ENCODE peak calls at places on chromosomes 5 and 9, in nine cellular contexts. H is ovary, Z is stomach, M is HFF-Myc, T is epithelial cell of esophagus, U is neuronal stem cell, J is AG09309, C is right cardiac atrium, W is lower lobe of right lung. G is an unnamed sample.

GRCh38 chr5:172688735-172689572 is 47.9 kb downstream of the NEURL1B start:
- DNase-seq in Z (peak; percentile 78), M (no peak), W (no peak), U (no peak), C (peak; percentile 86), J (no peak), T (peak; percentile 64), H (no peak), G (no peak)

GRCh38 chr9:108609227-108609894 is 246.4 kb downstream of the ACTL7B start:
- DNase-seq in C (no peak), J (peak; percentile 69), U (no peak), W (no peak), T (peak; percentile 82), M (peak; percentile 9), H (no peak), Z (no peak), G (no peak)

GRCh38 chr5:62489471-62489870 is 76.9 kb downstream of the IPO11 start:
- DNase-seq in Z (no peak), M (no peak), T (no peak), J (no peak), U (no peak), C (no peak), H (no peak), W (no peak), G (no peak)

GRCh38 chr5:91301459-91301858 is 81.7 kb downstream of the ARRDC3 start:
- DNase-seq in T (peak; percentile 83), H (no peak), M (no peak), W (no peak), C (no peak), J (peak; percentile 70), Z (no peak), U (no peak), G (no peak)

GRCh38 chr5:177303925-177304391 is 359 bp downstream of the PRELID1 start:
- DNase-seq in M (no peak), Z (no peak), C (no peak), U (no peak), H (no peak), W (no peak), T (no peak), J (no peak), G (no peak)

GRCh38 chr5:18920966-18921365 is 1067.0 kb downstream of the CDH18 start:
- DNase-seq in M (no peak), C (no peak), J (no peak), Z (no peak), U (no peak), T (no peak), H (no peak), W (no peak), G (no peak)

GRCh38 chr5:138536215-138536614 is 6.8 kb downstream of the ETF1 start:
- DNase-seq in T (no peak), J (no peak), H (no peak), U (no peak), W (no peak), C (no peak), Z (no peak), M (no peak), G (no peak)

GRCh38 chr5:177301503-177302165 is 1.9 kb downstream of the RAB24 start:
- DNase-seq in U (no peak), J (no peak), Z (peak; percentile 67), W (peak; percentile 61), M (no peak), C (no peak), T (peak; percentile 99), H (no peak), G (no peak)

GRCh38 chr9:2209400-2209799 is 194.3 kb downstream of the SMARCA2 start:
- DNase-seq in J (no peak), C (no peak), U (no peak), W (no peak), M (no peak), Z (no peak), T (no peak), H (no peak), G (no peak)

GRCh38 chr9:127209220-127209619 is 55.4 kb upstream of the GARNL3 start:
- DNase-seq in C (no peak), M (no peak), Z (no peak), H (no peak), U (no peak), T (no peak), J (no peak), W (no peak), G (no peak)

GRCh38 chr9:15115702-15116639 is 191.0 kb downstream of the TTC39B start:
- DNase-seq in W (no peak), Z (no peak), M (no peak), U (peak; percentile 15), J (no peak), H (no peak), C (no peak), T (no peak), G (no peak)

GRCh38 chr9:137200311-137201204 is at the start of gene TPRN:
- DNase-seq in H (peak; percentile 100), J (peak; percentile 91), T (peak; percentile 99), U (peak; percentile 98), Z (peak; percentile 100), M (peak; percentile 92), W (peak; percentile 100), C (peak; percentile 100), G (peak; percentile 94)
- H3K4me3 ChIP-seq in H (peak within 1 kb of the TSS; percentile 62), J (peak within 1 kb of the TSS; percentile 57), T (peak within 1 kb of the TSS; percentile 64), U (peak within 1 kb of the TSS; percentile 95), Z (peak within 1 kb of the TSS; percentile 67), M (peak within 1 kb of the TSS; percentile 53), W (peak within 1 kb of the TSS; percentile 69), C (peak within 1 kb of the TSS; percentile 78), G (peak within 1 kb of the TSS; percentile 77)

GRCh38 chr5:159414021-159414420 is 83.7 kb upstream of the IL12B start:
- DNase-seq in Z (no peak), W (no peak), C (no peak), M (no peak), J (no peak), H (no peak), U (no peak), T (no peak), G (no peak)

GRCh38 chr5:159417170-159417569 is 86.9 kb upstream of the IL12B start:
- DNase-seq in Z (no peak), M (no peak), U (no peak), C (no peak), T (no peak), H (no peak), W (no peak), J (no peak), G (no peak)

GRCh38 chr5:159412284-159413046 is 82.2 kb upstream of the IL12B start:
- DNase-seq in U (no peak), C (no peak), Z (peak; percentile 26), J (no peak), T (peak; percentile 46), H (peak; percentile 15), M (no peak), W (no peak), G (no peak)

GRCh38 chr5:159416438-159416837 is 86.2 kb upstream of the IL12B start:
- DNase-seq in U (no peak), J (no peak), H (no peak), M (no peak), W (no peak), C (no peak), Z (no peak), T (no peak), G (no peak)

DNA sequence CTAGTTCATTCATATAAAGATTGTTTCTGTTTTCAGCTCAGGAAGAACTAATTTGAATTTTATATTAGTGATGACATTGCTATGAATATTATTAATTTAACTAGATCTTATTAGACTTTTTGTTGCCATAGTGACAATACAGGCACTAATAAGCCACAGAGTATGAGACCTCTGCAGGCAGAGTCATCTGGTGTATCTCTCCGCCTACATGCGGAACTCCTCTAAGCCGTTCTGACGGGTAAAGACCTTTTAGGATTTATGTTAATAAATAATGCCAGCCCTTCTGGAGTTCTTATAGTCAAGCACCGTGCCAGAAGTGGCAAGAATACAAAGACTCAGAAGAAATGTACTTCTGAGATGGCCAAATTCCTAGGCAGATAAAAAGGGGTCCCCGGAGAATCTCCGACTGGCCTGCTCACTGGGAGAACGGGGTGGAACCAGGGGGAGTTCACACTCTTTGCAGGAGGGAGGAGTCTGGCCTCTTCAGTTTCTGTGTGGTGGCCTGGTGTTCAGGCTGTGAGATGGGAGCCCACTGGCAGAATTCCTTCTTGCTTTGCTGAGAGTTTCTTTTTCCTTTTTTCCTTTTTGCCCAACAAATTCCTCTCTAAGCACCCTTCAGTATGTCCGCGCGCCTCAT is 85.1 kb upstream of the IL12B start:
- DNase-seq in C (no peak), W (no peak), T (no peak), Z (no peak), H (no peak), J (no peak), U (no peak), M (no peak), G (no peak)
- H3K4me3 ChIP-seq in C (peak overlapping the region; percentile 15), W (no peak overlapping the region), T (no peak overlapping the region), Z (no peak overlapping the region), H (no peak overlapping the region), J (no peak overlapping the region), U (no peak overlapping the region), M (no peak overlapping the region), G (no peak overlapping the region)

DNA sequence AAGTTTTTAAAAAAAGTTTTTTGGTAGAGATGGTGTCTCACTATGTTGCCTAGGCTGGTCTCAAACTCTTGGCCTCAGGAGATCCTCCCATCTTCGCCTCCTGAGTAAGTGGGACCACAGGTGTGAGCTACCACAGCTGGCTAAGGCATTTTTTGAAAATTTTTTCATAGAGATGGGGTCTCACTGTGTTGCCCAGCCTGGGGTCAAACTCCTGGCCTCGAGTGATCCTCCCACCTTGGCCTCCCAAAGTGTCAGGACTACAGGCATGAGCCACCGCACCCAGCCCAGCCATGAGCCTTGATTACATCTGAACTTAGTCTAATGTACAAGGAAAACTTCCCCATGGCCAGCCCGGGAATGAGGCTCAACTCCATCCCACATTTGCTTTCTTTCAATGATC is 77.5 kb upstream of the PCA3 start:
- DNase-seq in U (no peak), J (no peak), H (no peak), C (no peak), W (no peak), Z (no peak), M (no peak), T (no peak), G (no peak)
- H3K4me3 ChIP-seq in U (no peak overlapping the region), J (no peak overlapping the region), H (no peak overlapping the region), C (no peak overlapping the region), W (no peak overlapping the region), Z (no peak overlapping the region), M (no peak overlapping the region), T (no peak overlapping the region), G (no peak overlapping the region)

GRCh38 chr5:171427318-171428167 is 8.1 kb downstream of the FGF18 start:
- DNase-seq in C (peak; percentile 71), H (no peak), W (no peak), Z (peak; percentile 25), T (no peak), J (no peak), U (no peak), M (no peak), G (no peak)

GRCh38 chr5:171426680-171427079 is 7.2 kb downstream of the FGF18 start:
- DNase-seq in T (no peak), Z (peak; percentile 4), W (no peak), M (no peak), C (no peak), U (no peak), H (no peak), J (no peak), G (no peak)

GRCh38 chr5:171424726-171425125 is 5.3 kb downstream of the FGF18 start:
- DNase-seq in Z (peak; percentile 23), H (no peak), J (no peak), U (no peak), W (no peak), M (no peak), C (no peak), T (no peak), G (no peak)

GRCh38 chr5:171425596-171426244 is 6.3 kb downstream of the FGF18 start:
- DNase-seq in Z (peak; percentile 13), H (no peak), M (no peak), U (no peak), J (no peak), T (no peak), C (no peak), W (no peak), G (no peak)

GRCh38 chr5:171426266-171426665 is 6.8 kb downstream of the FGF18 start:
- DNase-seq in J (no peak), C (no peak), W (no peak), U (no peak), Z (peak; percentile 7), H (no peak), T (no peak), M (no peak), G (no peak)
- H3K4me3 ChIP-seq in J (no peak overlapping the region), C (no peak overlapping the region), W (no peak overlapping the region), U (no peak overlapping the region), Z (no peak overlapping the region), H (no peak overlapping the region), T (no peak overlapping the region), M (no peak overlapping the region), G (no peak overlapping the region)

G was measured in AG04450.